ENCODE peak calls at places on chromosomes 5 and 9, in seven cellular contexts. Y, J, F, U, M, T and A are unnamed samples.

GRCh38 chr5:84384604-84385575 is at the start of gene EDIL3:
- DNase-seq in J (peak), T (no peak), U (peak), F (peak), Y (peak), M (peak), A (peak)

GRCh38 chr5:91301459-91301858 is 81.7 kb downstream of the ARRDC3 start:
- DNase-seq in T (no peak), U (no peak), Y (no peak), M (peak), J (peak), F (no peak), A (no peak)

GRCh38 chr5:40680741-40681350 is 1.1 kb downstream of the PTGER4 start:
- DNase-seq in T (no peak), U (peak), M (peak), Y (peak), F (peak), J (no peak), A (no peak)

GRCh38 chr5:140566665-140567064 is 2.0 kb downstream of the SLC35A4 start:
- DNase-seq in U (no peak), M (no peak), F (no peak), Y (no peak), J (no peak), T (no peak), A (no peak)

GRCh38 chr9:12723409-12724028 is 30.3 kb downstream of the TYRP1 start:
- DNase-seq in F (no peak), U (no peak), T (no peak), J (peak), Y (no peak), M (peak), A (no peak)

GRCh38 chr5:102753889-102754498 is 1.1 kb upstream of the PAM start:
- DNase-seq in T (no peak), F (no peak), M (no peak), J (no peak), Y (no peak), U (peak), A (peak)

GRCh38 chr5:127031147-127031862 is 947 bp upstream of the MARCHF3 start:
- DNase-seq in U (peak), J (no peak), M (no peak), F (peak), Y (no peak), T (no peak), A (no peak)

GRCh38 chr5:14365831-14366435 is 215.7 kb upstream of the OTULINL start:
- DNase-seq in F (no peak), Y (no peak), J (no peak), T (no peak), M (no peak), U (no peak), A (no peak)

GRCh38 chr5:120564013-120564412 is 99.9 kb downstream of the PRR16 start:
- DNase-seq in T (no peak), F (no peak), M (no peak), U (peak), J (peak), Y (no peak), A (no peak)

GRCh38 chr5:153148624-153148976 is 341.9 kb upstream of the GRIA1 start:
- DNase-seq in Y (no peak), F (no peak), T (no peak), J (no peak), U (no peak), M (no peak), A (no peak)

GRCh38 chr5:142915840-142916424 is 145.8 kb downstream of the ARHGAP26 start:
- DNase-seq in M (no peak), Y (no peak), F (no peak), T (no peak), J (peak), U (peak), A (peak)

GRCh38 chr5:96035796-96036195 is 74.1 kb upstream of the ELL2 start:
- DNase-seq in M (no peak), F (no peak), T (no peak), Y (no peak), U (no peak), J (no peak), A (no peak)

GRCh38 chr9:129640086-129640870 is 1.7 kb downstream of the ASB6 start:
- DNase-seq in Y (no peak), M (no peak), U (no peak), T (no peak), J (peak), F (peak), A (no peak)

GRCh38 chr5:135008981-135009735 is 24.9 kb downstream of the PITX1 start:
- DNase-seq in M (no peak), Y (no peak), F (no peak), J (no peak), U (peak), T (no peak), A (no peak)

GRCh38 chr5:96288845-96289185 is 144.2 kb downstream of the PCSK1 start:
- DNase-seq in U (no peak), M (peak), T (no peak), Y (no peak), J (peak), F (no peak), A (no peak)

GRCh38 chr9:87550253-87550954 is 52.7 kb downstream of the DAPK1 start:
- DNase-seq in U (no peak), M (no peak), F (peak), J (no peak), Y (no peak), T (no peak), A (no peak)

GRCh38 chr5:134503937-134504437 is 21.5 kb upstream of the JADE2 start:
- DNase-seq in F (no peak), Y (no peak), U (no peak), T (no peak), J (peak), M (peak), A (no peak)

GRCh38 chr5:150765019-150765788 is 6.4 kb upstream of the DCTN4 start:
- DNase-seq in Y (no peak), M (no peak), U (no peak), J (no peak), F (no peak), T (no peak), A (no peak)

GRCh38 chr5:172482156-172483020 is 28.1 kb upstream of the SH3PXD2B start:
- DNase-seq in T (no peak), F (no peak), Y (no peak), M (no peak), U (no peak), J (no peak), A (no peak)
- TF ChIP-seq CTCF in T (no peak), F (no peak), Y (no peak), M (no peak), U (no peak), J (no peak), A (no peak)

DNA sequence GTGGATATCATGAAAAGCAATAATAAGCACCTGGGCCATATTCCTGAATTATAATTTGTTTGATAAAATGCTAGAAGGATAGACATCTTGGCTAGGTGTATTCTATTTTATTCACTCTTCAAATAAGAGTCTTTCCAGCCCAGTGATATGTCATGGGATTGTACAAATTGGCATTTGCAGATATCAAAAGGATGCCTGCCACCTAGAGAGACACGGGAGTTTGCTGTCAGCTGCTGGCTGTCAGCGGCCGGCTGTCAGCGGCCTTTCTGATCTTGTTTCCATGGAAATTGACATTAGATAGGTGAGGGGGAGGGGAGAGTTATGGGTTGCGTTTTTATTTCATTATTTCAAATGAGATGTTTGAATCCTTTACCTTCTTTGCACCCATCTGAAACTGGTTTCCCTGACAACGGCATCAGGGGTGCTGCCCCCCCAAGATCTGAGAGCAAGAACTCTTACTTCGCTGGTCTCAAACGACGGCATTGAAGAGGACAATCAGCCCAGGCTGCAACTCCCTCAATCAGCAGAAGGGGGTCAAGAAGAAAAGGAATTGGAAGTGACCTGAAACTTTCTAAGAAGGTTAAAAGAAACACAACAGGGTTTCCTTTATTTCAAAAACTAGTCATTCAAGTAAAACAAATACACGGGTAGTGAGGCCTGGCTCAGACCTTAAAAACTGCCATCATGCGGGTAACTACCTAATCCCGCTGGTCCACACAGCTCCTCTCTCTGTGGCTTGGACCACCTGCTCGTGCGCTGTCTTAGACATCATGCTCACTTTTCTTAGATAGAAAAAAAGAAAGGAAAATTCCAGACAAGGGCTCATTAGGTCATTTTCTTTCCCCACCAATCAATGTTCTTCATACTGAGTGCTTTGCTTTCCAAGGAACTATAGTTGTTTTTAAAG is 115.7 kb downstream of the TLE1 start:
- DNase-seq in F (no peak), T (no peak), J (no peak), M (no peak), U (peak), Y (no peak), A (no peak)
- TF ChIP-seq CTCF in F (no peak), T (no peak), J (no peak), M (no peak), U (peak), Y (no peak), A (no peak)

GRCh38 chr5:7805379-7805778 is 45.6 kb downstream of the CFAP90 start:
- DNase-seq in F (no peak), J (no peak), Y (no peak), U (no peak), M (no peak), T (no peak), A (no peak)
- TF ChIP-seq CTCF in F (no peak), J (peak), Y (no peak), U (peak), M (no peak), T (peak), A (no peak)

DNA sequence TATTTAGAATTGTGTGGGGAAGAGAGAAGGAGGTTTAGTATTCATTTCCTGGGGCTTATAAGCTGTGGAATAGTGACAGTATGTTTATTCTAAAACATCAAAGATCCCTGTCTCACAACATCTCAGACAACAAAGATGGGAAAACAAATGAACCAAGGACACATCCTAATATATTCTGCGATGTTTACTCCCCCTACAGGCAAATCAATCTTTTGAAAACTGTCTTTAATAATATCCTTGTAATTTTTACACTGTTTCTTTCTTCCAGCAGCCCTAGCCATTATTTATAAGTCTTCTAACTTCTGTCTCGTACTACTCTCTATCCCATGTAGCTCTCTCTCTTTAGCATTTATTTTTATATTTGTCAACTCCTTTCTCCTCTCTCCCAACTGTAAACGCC is 33.5 kb upstream of the TMEM252 start:
- DNase-seq in U (no peak), M (no peak), F (no peak), T (no peak), Y (no peak), J (no peak), A (no peak)
- TF ChIP-seq CTCF in U (peak), M (peak), F (no peak), T (peak), Y (no peak), J (peak), A (peak)

DNA sequence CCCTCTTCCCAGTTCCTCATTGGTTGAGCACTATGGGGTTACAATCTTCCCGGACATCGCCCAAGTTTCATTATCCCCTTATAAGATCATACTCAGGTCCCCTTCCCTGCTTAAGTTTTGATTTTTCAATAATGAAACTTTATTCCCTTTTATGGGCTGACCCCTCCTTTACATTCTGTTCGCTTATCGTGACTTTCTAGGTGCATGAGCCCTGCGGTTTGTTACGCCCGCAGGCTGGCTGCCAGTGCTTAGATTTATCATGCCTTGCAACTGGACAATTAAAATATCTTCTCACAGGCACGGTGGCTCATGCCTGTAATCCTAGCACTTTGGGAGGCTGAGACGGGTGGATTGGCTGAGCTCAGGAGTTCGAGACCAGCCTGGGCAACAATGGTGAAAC is 127.9 kb upstream of the FER start:
- DNase-seq in F (no peak), T (no peak), M (no peak), J (no peak), Y (no peak), U (no peak), A (no peak)
- TF ChIP-seq CTCF in F (no peak), T (no peak), M (no peak), J (no peak), Y (no peak), U (no peak), A (no peak)

DNA sequence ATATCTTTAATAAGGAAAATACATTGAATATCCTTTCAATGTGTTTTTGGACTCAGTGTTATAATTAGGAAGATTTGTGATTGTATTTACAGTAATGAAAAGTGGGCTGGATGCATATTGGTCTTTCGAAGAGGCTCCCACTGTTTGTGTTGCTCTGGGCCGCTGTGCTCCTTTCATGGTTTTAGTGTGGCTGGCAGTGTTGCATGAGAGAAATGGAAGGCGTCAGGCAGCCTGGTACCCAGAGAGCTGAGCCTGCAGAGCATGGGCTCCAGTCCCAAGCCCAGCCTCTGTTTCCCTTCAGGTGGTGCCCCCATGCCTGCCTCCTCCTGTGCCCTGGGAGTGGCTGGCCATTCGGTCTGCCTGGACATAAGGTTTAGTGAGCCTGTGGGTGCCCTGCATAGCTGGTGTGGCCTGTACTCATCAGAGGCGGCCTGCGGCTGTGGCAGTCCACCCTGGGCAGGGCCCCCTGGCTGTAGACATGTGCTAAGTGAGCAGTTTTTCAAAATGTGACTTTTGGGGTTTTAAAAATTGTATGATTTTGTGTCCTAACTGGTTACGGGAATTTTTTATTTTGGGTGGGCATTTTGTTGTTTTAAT is 27.4 kb upstream of the FAM120AOS start:
- DNase-seq in T (no peak), M (no peak), Y (no peak), F (no peak), J (no peak), U (peak), A (no peak)
- TF ChIP-seq CTCF in T (no peak), M (peak), Y (no peak), F (no peak), J (no peak), U (peak), A (no peak)

GRCh38 chr9:34400275-34400674 is 23.6 kb upstream of the MYORG start:
- DNase-seq in F (no peak), J (no peak), T (no peak), M (no peak), Y (no peak), U (peak), A (no peak)
- TF ChIP-seq CTCF in F (no peak), J (no peak), T (peak), M (no peak), Y (no peak), U (peak), A (no peak)

DNA sequence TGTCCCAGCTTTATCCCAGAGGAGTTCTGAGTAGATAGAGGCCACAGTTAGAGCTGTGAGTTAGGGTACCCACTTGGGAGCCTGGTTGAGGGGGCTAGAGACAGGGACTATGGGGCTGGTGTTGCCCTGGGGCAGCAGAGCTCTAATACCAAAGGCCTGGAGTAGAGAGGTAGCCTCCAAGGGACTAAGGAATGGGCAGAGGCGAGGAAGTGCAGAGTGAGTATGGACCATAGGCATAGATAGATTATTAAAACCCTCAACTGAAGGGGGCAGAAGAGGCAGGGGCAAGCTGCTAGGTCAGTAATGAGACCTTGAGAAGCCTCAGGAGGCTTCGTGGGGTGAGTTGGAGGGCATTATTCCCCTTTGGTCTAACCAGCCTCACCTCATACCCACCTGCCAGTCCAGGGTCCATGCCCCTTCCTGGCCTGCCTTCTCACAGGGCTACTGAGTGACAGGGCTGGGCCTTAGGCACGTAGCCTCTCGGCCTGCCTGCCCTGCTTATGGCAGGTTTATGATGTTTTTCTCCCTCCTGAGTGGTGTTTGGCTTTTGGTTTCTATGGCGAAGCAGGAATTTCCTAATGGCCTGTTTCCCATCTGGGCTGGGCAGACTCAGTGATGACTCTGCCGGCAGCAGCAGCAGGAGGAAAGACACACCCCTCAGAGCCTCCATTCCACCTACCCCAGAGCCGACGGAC is 8.0 kb downstream of the PDLIM4 start:
- DNase-seq in M (peak), U (peak), F (peak), J (peak), Y (peak), T (peak), A (peak)
- TF ChIP-seq CTCF in M (peak), U (no peak), F (no peak), J (no peak), Y (no peak), T (peak), A (no peak)

GRCh38 chr5:8683528-8683927 is 814.6 kb downstream of the MTRR start:
- DNase-seq in F (no peak), T (no peak), J (no peak), Y (no peak), M (no peak), U (no peak), A (no peak)
- TF ChIP-seq CTCF in F (no peak), T (no peak), J (no peak), Y (no peak), M (no peak), U (no peak), A (no peak)

GRCh38 chr9:137740311-137740710 is 121.5 kb downstream of the EHMT1 start:
- DNase-seq in M (peak), T (no peak), Y (peak), F (no peak), J (peak), U (peak), A (no peak)
- TF ChIP-seq CTCF in M (peak), T (no peak), Y (no peak), F (no peak), J (no peak), U (no peak), A (no peak)